ENCODE peak calls at places on chromosome 7, in five cellular contexts. X, S, E, H and B are unnamed samples.

GRCh38 chr7:69676247-69676646 is 78.0 kb downstream of the AUTS2 start:
- DNase-seq in X (no peak), S (no peak), E (no peak), H (no peak), B (no peak)

GRCh38 chr7:77697535-77697831 is 1.2 kb downstream of the RSBN1L start:
- DNase-seq in X (peak), S (no peak), E (peak), H (no peak), B (no peak)

GRCh38 chr7:55077581-55078410 is 59.0 kb downstream of the EGFR start:
- DNase-seq in X (no peak), S (no peak), E (no peak), H (no peak), B (no peak)

GRCh38 chr7:111364413-111364812 is 197.9 kb downstream of the IMMP2L start:
- DNase-seq in X (no peak), S (no peak), E (no peak), H (no peak), B (no peak)

GRCh38 chr7:57181281-57181680 is 49.0 kb upstream of the ZNF479 start:
- DNase-seq in X (no peak), S (no peak), E (no peak), H (no peak), B (no peak)

GRCh38 chr7:135855836-135856235 is 107.2 kb upstream of the FAM180A start:
- DNase-seq in X (no peak), S (no peak), E (no peak), H (no peak), B (no peak)

GRCh38 chr7:155360495-155361362 is 63.1 kb downstream of the INSIG1 start:
- DNase-seq in X (no peak), S (no peak), E (peak), H (no peak), B (no peak)

GRCh38 chr7:94056796-94057207 is 52.6 kb upstream of the BET1 start:
- DNase-seq in X (no peak), S (no peak), E (peak), H (peak), B (no peak)

GRCh38 chr7:88291401-88292173 is 15.1 kb downstream of the STEAP4 start:
- DNase-seq in X (no peak), S (no peak), E (no peak), H (no peak), B (no peak)

GRCh38 chr7:78620931-78621330 is 822.4 kb downstream of the PHTF2 start:
- DNase-seq in X (no peak), S (no peak), E (no peak), H (no peak), B (no peak)

GRCh38 chr7:39465055-39465929 is 100.9 kb upstream of the YAE1 start:
- DNase-seq in X (no peak), S (no peak), E (peak), H (peak), B (peak)

GRCh38 chr7:29258951-29259350 is 64.4 kb downstream of the CHN2 start:
- DNase-seq in X (no peak), S (no peak), E (no peak), H (no peak), B (no peak)

GRCh38 chr7:116526897-116527296 is 2.1 kb downstream of the CAV1 start:
- DNase-seq in X (no peak), S (no peak), E (no peak), H (no peak), B (no peak)

GRCh38 chr7:76383089-76383944 is 24.5 kb upstream of the YWHAG start:
- DNase-seq in X (no peak), S (no peak), E (no peak), H (no peak), B (no peak)

GRCh38 chr7:99385564-99385963 is 11.0 kb downstream of the ARPC1B start:
- DNase-seq in X (no peak), S (no peak), E (no peak), H (no peak), B (no peak)

GRCh38 chr7:23658831-23659427 is 21.1 kb upstream of the FAM221A start:
- DNase-seq in X (no peak), S (no peak), E (no peak), H (no peak), B (no peak)

GRCh38 chr7:130134726-130135125 is 64.4 kb downstream of the KLHDC10 start:
- DNase-seq in X (no peak), S (no peak), E (no peak), H (no peak), B (no peak)

GRCh38 chr7:56079450-56080185 is 13.1 kb downstream of the PHKG1 start:
- DNase-seq in X (no peak), S (peak), E (no peak), H (no peak), B (peak)

GRCh38 chr7:13897825-13898224 is 91.6 kb downstream of the ETV1 start:
- DNase-seq in X (no peak), S (no peak), E (peak), H (no peak), B (no peak)

GRCh38 chr7:142884285-142884637 is 1.3 kb downstream of the TRPV6 start:
- DNase-seq in X (no peak), S (no peak), E (no peak), H (no peak), B (no peak)